ENCODE peak calls at places on chromosomes 5 and 9, in ten cellular contexts. One of them, this sample, is unnamed.

GRCh38 chr5:115888027-115888426 is 46.3 kb downstream of the AP3S1 start:
- DNase-seq in GM12892: no peak
- DNase-seq in ureter: no peak
- DNase-seq in cardiac fibroblast: peak; percentile 59
- DNase-seq in AG04450: no peak
- DNase-seq in C1 segment of cervical spinal cord: no peak
- DNase-seq in stimulated activated CD8-positive, alpha-beta memory T cell treated with anti-CD3 and anti-CD28 coated beads, Interleukin-15, amount 100 ng/mL, for 4 hours: no peak
- DNase-seq in stimulated activated CD4-positive, alpha-beta T cell treated with anti-CD3 and anti-CD28 coated beads, Interleukin-2, amount 100 ng/mL, for 4 hours: no peak
- DNase-seq in GM23338: peak; percentile 21
- DNase-seq in WERI-Rb-1: no peak
- DNase-seq in this sample: no peak

GRCh38 chr9:29958469-29958868 is 2385.2 kb upstream of the C9orf72 start:
- DNase-seq in GM23338: no peak
- DNase-seq in C1 segment of cervical spinal cord: no peak
- DNase-seq in cardiac fibroblast: no peak
- DNase-seq in stimulated activated CD4-positive, alpha-beta T cell treated with anti-CD3 and anti-CD28 coated beads, Interleukin-2, amount 100 ng/mL, for 4 hours: no peak
- DNase-seq in WERI-Rb-1: no peak
- DNase-seq in stimulated activated CD8-positive, alpha-beta memory T cell treated with anti-CD3 and anti-CD28 coated beads, Interleukin-15, amount 100 ng/mL, for 4 hours: no peak
- DNase-seq in ureter: no peak
- DNase-seq in GM12892: no peak
- DNase-seq in AG04450: no peak
- DNase-seq in this sample: no peak

GRCh38 chr5:96758621-96759020 is 49.1 kb downstream of the ERAP1 start:
- DNase-seq in C1 segment of cervical spinal cord: no peak
- DNase-seq in AG04450: no peak
- DNase-seq in stimulated activated CD4-positive, alpha-beta T cell treated with anti-CD3 and anti-CD28 coated beads, Interleukin-2, amount 100 ng/mL, for 4 hours: no peak
- DNase-seq in stimulated activated CD8-positive, alpha-beta memory T cell treated with anti-CD3 and anti-CD28 coated beads, Interleukin-15, amount 100 ng/mL, for 4 hours: no peak
- DNase-seq in GM23338: no peak
- DNase-seq in WERI-Rb-1: no peak
- DNase-seq in GM12892: no peak
- DNase-seq in cardiac fibroblast: peak; percentile 43
- DNase-seq in ureter: no peak
- DNase-seq in this sample: no peak

GRCh38 chr5:131789765-131790164 is 7.1 kb downstream of the FNIP1 start:
- DNase-seq in cardiac fibroblast: no peak
- DNase-seq in WERI-Rb-1: no peak
- DNase-seq in AG04450: no peak
- DNase-seq in ureter: no peak
- DNase-seq in stimulated activated CD4-positive, alpha-beta T cell treated with anti-CD3 and anti-CD28 coated beads, Interleukin-2, amount 100 ng/mL, for 4 hours: no peak
- DNase-seq in GM23338: no peak
- DNase-seq in C1 segment of cervical spinal cord: no peak
- DNase-seq in stimulated activated CD8-positive, alpha-beta memory T cell treated with anti-CD3 and anti-CD28 coated beads, Interleukin-15, amount 100 ng/mL, for 4 hours: no peak
- DNase-seq in GM12892: no peak
- DNase-seq in this sample: no peak

GRCh38 chr5:154967419-154968024 is 26.6 kb downstream of the MRPL22 start:
- DNase-seq in stimulated activated CD4-positive, alpha-beta T cell treated with anti-CD3 and anti-CD28 coated beads, Interleukin-2, amount 100 ng/mL, for 4 hours: no peak
- DNase-seq in GM12892: no peak
- DNase-seq in GM23338: peak; percentile 46
- DNase-seq in AG04450: no peak
- DNase-seq in cardiac fibroblast: peak; percentile 34
- DNase-seq in WERI-Rb-1: peak; percentile 16
- DNase-seq in stimulated activated CD8-positive, alpha-beta memory T cell treated with anti-CD3 and anti-CD28 coated beads, Interleukin-15, amount 100 ng/mL, for 4 hours: no peak
- DNase-seq in C1 segment of cervical spinal cord: no peak
- DNase-seq in ureter: no peak
- DNase-seq in this sample: no peak

GRCh38 chr9:22514866-22515265 is 68.2 kb downstream of the DMRTA1 start:
- DNase-seq in WERI-Rb-1: no peak
- DNase-seq in AG04450: no peak
- DNase-seq in stimulated activated CD8-positive, alpha-beta memory T cell treated with anti-CD3 and anti-CD28 coated beads, Interleukin-15, amount 100 ng/mL, for 4 hours: no peak
- DNase-seq in GM23338: no peak
- DNase-seq in GM12892: no peak
- DNase-seq in stimulated activated CD4-positive, alpha-beta T cell treated with anti-CD3 and anti-CD28 coated beads, Interleukin-2, amount 100 ng/mL, for 4 hours: no peak
- DNase-seq in C1 segment of cervical spinal cord: no peak
- DNase-seq in ureter: no peak
- DNase-seq in cardiac fibroblast: no peak
- DNase-seq in this sample: no peak

GRCh38 chr9:34688329-34689161 is 2.5 kb downstream of the CCL19 start:
- DNase-seq in WERI-Rb-1: no peak
- DNase-seq in cardiac fibroblast: no peak
- DNase-seq in stimulated activated CD8-positive, alpha-beta memory T cell treated with anti-CD3 and anti-CD28 coated beads, Interleukin-15, amount 100 ng/mL, for 4 hours: no peak
- DNase-seq in stimulated activated CD4-positive, alpha-beta T cell treated with anti-CD3 and anti-CD28 coated beads, Interleukin-2, amount 100 ng/mL, for 4 hours: no peak
- DNase-seq in GM23338: no peak
- DNase-seq in GM12892: no peak
- DNase-seq in AG04450: no peak
- DNase-seq in ureter: no peak
- DNase-seq in C1 segment of cervical spinal cord: no peak
- DNase-seq in this sample: no peak

GRCh38 chr5:123261752-123262151 is 161.5 kb downstream of the CEP120 start:
- DNase-seq in GM23338: no peak
- DNase-seq in cardiac fibroblast: peak; percentile 8
- DNase-seq in C1 segment of cervical spinal cord: no peak
- DNase-seq in stimulated activated CD8-positive, alpha-beta memory T cell treated with anti-CD3 and anti-CD28 coated beads, Interleukin-15, amount 100 ng/mL, for 4 hours: no peak
- DNase-seq in GM12892: no peak
- DNase-seq in ureter: no peak
- DNase-seq in WERI-Rb-1: no peak
- DNase-seq in stimulated activated CD4-positive, alpha-beta T cell treated with anti-CD3 and anti-CD28 coated beads, Interleukin-2, amount 100 ng/mL, for 4 hours: no peak
- DNase-seq in AG04450: no peak
- DNase-seq in this sample: no peak

GRCh38 chr5:36880761-36881160 is 4.2 kb downstream of the NIPBL start:
- DNase-seq in cardiac fibroblast: peak; percentile 17
- DNase-seq in C1 segment of cervical spinal cord: no peak
- DNase-seq in AG04450: no peak
- DNase-seq in GM23338: no peak
- DNase-seq in WERI-Rb-1: no peak
- DNase-seq in stimulated activated CD4-positive, alpha-beta T cell treated with anti-CD3 and anti-CD28 coated beads, Interleukin-2, amount 100 ng/mL, for 4 hours: no peak
- DNase-seq in GM12892: no peak
- DNase-seq in stimulated activated CD8-positive, alpha-beta memory T cell treated with anti-CD3 and anti-CD28 coated beads, Interleukin-15, amount 100 ng/mL, for 4 hours: no peak
- DNase-seq in ureter: no peak
- DNase-seq in this sample: no peak

GRCh38 chr9:111412280-111412679 is 71.9 kb downstream of the ECPAS start:
- DNase-seq in GM12892: no peak
- DNase-seq in C1 segment of cervical spinal cord: peak; percentile 23
- DNase-seq in ureter: no peak
- DNase-seq in stimulated activated CD8-positive, alpha-beta memory T cell treated with anti-CD3 and anti-CD28 coated beads, Interleukin-15, amount 100 ng/mL, for 4 hours: no peak
- DNase-seq in stimulated activated CD4-positive, alpha-beta T cell treated with anti-CD3 and anti-CD28 coated beads, Interleukin-2, amount 100 ng/mL, for 4 hours: no peak
- DNase-seq in GM23338: no peak
- DNase-seq in WERI-Rb-1: no peak
- DNase-seq in AG04450: no peak
- DNase-seq in cardiac fibroblast: no peak
- DNase-seq in this sample: peak; percentile 18

GRCh38 chr5:173329370-173330150 is 1.3 kb upstream of the STC2 start:
- DNase-seq in stimulated activated CD8-positive, alpha-beta memory T cell treated with anti-CD3 and anti-CD28 coated beads, Interleukin-15, amount 100 ng/mL, for 4 hours: no peak
- DNase-seq in ureter: no peak
- DNase-seq in stimulated activated CD4-positive, alpha-beta T cell treated with anti-CD3 and anti-CD28 coated beads, Interleukin-2, amount 100 ng/mL, for 4 hours: peak; percentile 9
- DNase-seq in GM12892: peak; percentile 52
- DNase-seq in AG04450: no peak
- DNase-seq in GM23338: peak; percentile 88
- DNase-seq in C1 segment of cervical spinal cord: no peak
- DNase-seq in cardiac fibroblast: no peak
- DNase-seq in WERI-Rb-1: peak; percentile 65
- DNase-seq in this sample: no peak

GRCh38 chr9:83620841-83621636 is 1.9 kb upstream of the IDNK start:
- DNase-seq in GM23338: peak; percentile 85
- DNase-seq in AG04450: no peak
- DNase-seq in stimulated activated CD4-positive, alpha-beta T cell treated with anti-CD3 and anti-CD28 coated beads, Interleukin-2, amount 100 ng/mL, for 4 hours: no peak
- DNase-seq in stimulated activated CD8-positive, alpha-beta memory T cell treated with anti-CD3 and anti-CD28 coated beads, Interleukin-15, amount 100 ng/mL, for 4 hours: no peak
- DNase-seq in WERI-Rb-1: peak; percentile 31
- DNase-seq in C1 segment of cervical spinal cord: peak; percentile 19
- DNase-seq in GM12892: no peak
- DNase-seq in cardiac fibroblast: peak; percentile 65
- DNase-seq in ureter: no peak
- DNase-seq in this sample: no peak

GRCh38 chr5:164012376-164012775 is 507.0 kb downstream of the MAT2B start:
- DNase-seq in cardiac fibroblast: no peak
- DNase-seq in GM12892: no peak
- DNase-seq in AG04450: no peak
- DNase-seq in C1 segment of cervical spinal cord: no peak
- DNase-seq in ureter: no peak
- DNase-seq in GM23338: no peak
- DNase-seq in stimulated activated CD4-positive, alpha-beta T cell treated with anti-CD3 and anti-CD28 coated beads, Interleukin-2, amount 100 ng/mL, for 4 hours: no peak
- DNase-seq in stimulated activated CD8-positive, alpha-beta memory T cell treated with anti-CD3 and anti-CD28 coated beads, Interleukin-15, amount 100 ng/mL, for 4 hours: no peak
- DNase-seq in WERI-Rb-1: no peak
- DNase-seq in this sample: no peak

GRCh38 chr5:45521067-45521466 is 175.1 kb downstream of the HCN1 start:
- DNase-seq in GM23338: peak; percentile 87
- DNase-seq in stimulated activated CD4-positive, alpha-beta T cell treated with anti-CD3 and anti-CD28 coated beads, Interleukin-2, amount 100 ng/mL, for 4 hours: no peak
- DNase-seq in cardiac fibroblast: no peak
- DNase-seq in AG04450: no peak
- DNase-seq in C1 segment of cervical spinal cord: peak; percentile 1
- DNase-seq in stimulated activated CD8-positive, alpha-beta memory T cell treated with anti-CD3 and anti-CD28 coated beads, Interleukin-15, amount 100 ng/mL, for 4 hours: no peak
- DNase-seq in WERI-Rb-1: peak; percentile 64
- DNase-seq in ureter: no peak
- DNase-seq in GM12892: no peak
- DNase-seq in this sample: no peak

GRCh38 chr9:130755377-130756007 is 61.9 kb downstream of the EXOSC2 start:
- DNase-seq in C1 segment of cervical spinal cord: no peak
- DNase-seq in ureter: no peak
- DNase-seq in stimulated activated CD4-positive, alpha-beta T cell treated with anti-CD3 and anti-CD28 coated beads, Interleukin-2, amount 100 ng/mL, for 4 hours: no peak
- DNase-seq in AG04450: no peak
- DNase-seq in GM12892: no peak
- DNase-seq in GM23338: no peak
- DNase-seq in WERI-Rb-1: no peak
- DNase-seq in cardiac fibroblast: no peak
- DNase-seq in stimulated activated CD8-positive, alpha-beta memory T cell treated with anti-CD3 and anti-CD28 coated beads, Interleukin-15, amount 100 ng/mL, for 4 hours: no peak
- DNase-seq in this sample: no peak

GRCh38 chr5:146034127-146034526 is 71.2 kb downstream of the PLAC8L1 start:
- DNase-seq in AG04450: no peak
- DNase-seq in stimulated activated CD8-positive, alpha-beta memory T cell treated with anti-CD3 and anti-CD28 coated beads, Interleukin-15, amount 100 ng/mL, for 4 hours: no peak
- DNase-seq in WERI-Rb-1: no peak
- DNase-seq in GM12892: no peak
- DNase-seq in C1 segment of cervical spinal cord: no peak
- DNase-seq in GM23338: peak; percentile 30
- DNase-seq in cardiac fibroblast: no peak
- DNase-seq in ureter: no peak
- DNase-seq in stimulated activated CD4-positive, alpha-beta T cell treated with anti-CD3 and anti-CD28 coated beads, Interleukin-2, amount 100 ng/mL, for 4 hours: no peak
- DNase-seq in this sample: no peak

GRCh38 chr5:150059623-150060022 is 26.7 kb downstream of the CSF1R start:
- DNase-seq in GM23338: peak; percentile 13
- DNase-seq in cardiac fibroblast: no peak
- DNase-seq in GM12892: no peak
- DNase-seq in ureter: no peak
- DNase-seq in stimulated activated CD4-positive, alpha-beta T cell treated with anti-CD3 and anti-CD28 coated beads, Interleukin-2, amount 100 ng/mL, for 4 hours: no peak
- DNase-seq in stimulated activated CD8-positive, alpha-beta memory T cell treated with anti-CD3 and anti-CD28 coated beads, Interleukin-15, amount 100 ng/mL, for 4 hours: no peak
- DNase-seq in C1 segment of cervical spinal cord: no peak
- DNase-seq in WERI-Rb-1: no peak
- DNase-seq in AG04450: no peak
- DNase-seq in this sample: no peak

GRCh38 chr9:86494644-86495081 is 140.5 kb upstream of the TUT7 start:
- DNase-seq in WERI-Rb-1: no peak
- DNase-seq in ureter: no peak
- DNase-seq in cardiac fibroblast: peak; percentile 89
- DNase-seq in stimulated activated CD4-positive, alpha-beta T cell treated with anti-CD3 and anti-CD28 coated beads, Interleukin-2, amount 100 ng/mL, for 4 hours: no peak
- DNase-seq in AG04450: no peak
- DNase-seq in GM12892: no peak
- DNase-seq in stimulated activated CD8-positive, alpha-beta memory T cell treated with anti-CD3 and anti-CD28 coated beads, Interleukin-15, amount 100 ng/mL, for 4 hours: no peak
- DNase-seq in C1 segment of cervical spinal cord: no peak
- DNase-seq in GM23338: no peak
- DNase-seq in this sample: no peak

GRCh38 chr5:150190503-150190973 is 676 bp downstream of the SLC6A7 start:
- DNase-seq in stimulated activated CD4-positive, alpha-beta T cell treated with anti-CD3 and anti-CD28 coated beads, Interleukin-2, amount 100 ng/mL, for 4 hours: no peak
- DNase-seq in AG04450: no peak
- DNase-seq in stimulated activated CD8-positive, alpha-beta memory T cell treated with anti-CD3 and anti-CD28 coated beads, Interleukin-15, amount 100 ng/mL, for 4 hours: no peak
- DNase-seq in cardiac fibroblast: no peak
- DNase-seq in WERI-Rb-1: no peak
- DNase-seq in C1 segment of cervical spinal cord: no peak
- DNase-seq in ureter: no peak
- DNase-seq in GM12892: no peak
- DNase-seq in GM23338: peak; percentile 43
- DNase-seq in this sample: no peak

GRCh38 chr5:80150731-80151130 is 105.1 kb downstream of the SERINC5 start:
- DNase-seq in stimulated activated CD4-positive, alpha-beta T cell treated with anti-CD3 and anti-CD28 coated beads, Interleukin-2, amount 100 ng/mL, for 4 hours: no peak
- DNase-seq in stimulated activated CD8-positive, alpha-beta memory T cell treated with anti-CD3 and anti-CD28 coated beads, Interleukin-15, amount 100 ng/mL, for 4 hours: no peak
- DNase-seq in ureter: no peak
- DNase-seq in GM23338: no peak
- DNase-seq in cardiac fibroblast: no peak
- DNase-seq in C1 segment of cervical spinal cord: no peak
- DNase-seq in WERI-Rb-1: no peak
- DNase-seq in AG04450: no peak
- DNase-seq in GM12892: no peak
- DNase-seq in this sample: no peak

GRCh38 chr5:125228358-125228757 is 481.9 kb upstream of the ZNF608 start:
- DNase-seq in stimulated activated CD8-positive, alpha-beta memory T cell treated with anti-CD3 and anti-CD28 coated beads, Interleukin-15, amount 100 ng/mL, for 4 hours: no peak
- DNase-seq in stimulated activated CD4-positive, alpha-beta T cell treated with anti-CD3 and anti-CD28 coated beads, Interleukin-2, amount 100 ng/mL, for 4 hours: no peak
- DNase-seq in cardiac fibroblast: no peak
- DNase-seq in WERI-Rb-1: no peak
- DNase-seq in AG04450: no peak
- DNase-seq in GM12892: no peak
- DNase-seq in GM23338: no peak
- DNase-seq in C1 segment of cervical spinal cord: no peak
- DNase-seq in ureter: no peak
- DNase-seq in this sample: no peak

GRCh38 chr5:53963958-53964357 is 346.4 kb downstream of the ARL15 start:
- DNase-seq in WERI-Rb-1: no peak
- DNase-seq in stimulated activated CD8-positive, alpha-beta memory T cell treated with anti-CD3 and anti-CD28 coated beads, Interleukin-15, amount 100 ng/mL, for 4 hours: no peak
- DNase-seq in ureter: no peak
- DNase-seq in GM23338: peak; percentile 21
- DNase-seq in AG04450: no peak
- DNase-seq in GM12892: no peak
- DNase-seq in cardiac fibroblast: no peak
- DNase-seq in C1 segment of cervical spinal cord: no peak
- DNase-seq in stimulated activated CD4-positive, alpha-beta T cell treated with anti-CD3 and anti-CD28 coated beads, Interleukin-2, amount 100 ng/mL, for 4 hours: no peak
- DNase-seq in this sample: no peak

GRCh38 chr9:107465467-107466451 is 23.8 kb downstream of the KLF4 start:
- DNase-seq in GM23338: peak; percentile 85
- DNase-seq in stimulated activated CD8-positive, alpha-beta memory T cell treated with anti-CD3 and anti-CD28 coated beads, Interleukin-15, amount 100 ng/mL, for 4 hours: no peak
- DNase-seq in WERI-Rb-1: peak; percentile 58
- DNase-seq in GM12892: peak; percentile 53
- DNase-seq in AG04450: no peak
- DNase-seq in ureter: peak; percentile 58
- DNase-seq in stimulated activated CD4-positive, alpha-beta T cell treated with anti-CD3 and anti-CD28 coated beads, Interleukin-2, amount 100 ng/mL, for 4 hours: no peak
- DNase-seq in C1 segment of cervical spinal cord: peak; percentile 32
- DNase-seq in cardiac fibroblast: peak; percentile 61
- DNase-seq in this sample: peak; percentile 16

GRCh38 chr9:76181020-76181641 is 213.1 kb downstream of the RFK start:
- DNase-seq in cardiac fibroblast: peak; percentile 63
- DNase-seq in stimulated activated CD8-positive, alpha-beta memory T cell treated with anti-CD3 and anti-CD28 coated beads, Interleukin-15, amount 100 ng/mL, for 4 hours: no peak
- DNase-seq in C1 segment of cervical spinal cord: no peak
- DNase-seq in stimulated activated CD4-positive, alpha-beta T cell treated with anti-CD3 and anti-CD28 coated beads, Interleukin-2, amount 100 ng/mL, for 4 hours: no peak
- DNase-seq in GM23338: no peak
- DNase-seq in ureter: no peak
- DNase-seq in AG04450: no peak
- DNase-seq in WERI-Rb-1: no peak
- DNase-seq in GM12892: no peak
- DNase-seq in this sample: no peak

GRCh38 chr5:180553530-180553929 is 37.8 kb downstream of the SCGB3A1 start:
- DNase-seq in stimulated activated CD4-positive, alpha-beta T cell treated with anti-CD3 and anti-CD28 coated beads, Interleukin-2, amount 100 ng/mL, for 4 hours: no peak
- DNase-seq in ureter: no peak
- DNase-seq in stimulated activated CD8-positive, alpha-beta memory T cell treated with anti-CD3 and anti-CD28 coated beads, Interleukin-15, amount 100 ng/mL, for 4 hours: no peak
- DNase-seq in WERI-Rb-1: no peak
- DNase-seq in AG04450: no peak
- DNase-seq in GM12892: no peak
- DNase-seq in cardiac fibroblast: no peak
- DNase-seq in GM23338: no peak
- DNase-seq in C1 segment of cervical spinal cord: no peak
- DNase-seq in this sample: no peak

GRCh38 chr9:124215956-124216355 is 41.8 kb upstream of the NEK6 start:
- DNase-seq in AG04450: no peak
- DNase-seq in C1 segment of cervical spinal cord: no peak
- DNase-seq in WERI-Rb-1: no peak
- DNase-seq in cardiac fibroblast: no peak
- DNase-seq in ureter: no peak
- DNase-seq in stimulated activated CD4-positive, alpha-beta T cell treated with anti-CD3 and anti-CD28 coated beads, Interleukin-2, amount 100 ng/mL, for 4 hours: no peak
- DNase-seq in GM12892: no peak
- DNase-seq in GM23338: no peak
- DNase-seq in stimulated activated CD8-positive, alpha-beta memory T cell treated with anti-CD3 and anti-CD28 coated beads, Interleukin-15, amount 100 ng/mL, for 4 hours: no peak
- DNase-seq in this sample: no peak

GRCh38 chr5:103511554-103511885 is 51.1 kb downstream of the NUDT12 start:
- DNase-seq in stimulated activated CD8-positive, alpha-beta memory T cell treated with anti-CD3 and anti-CD28 coated beads, Interleukin-15, amount 100 ng/mL, for 4 hours: no peak
- DNase-seq in C1 segment of cervical spinal cord: no peak
- DNase-seq in ureter: no peak
- DNase-seq in GM23338: no peak
- DNase-seq in GM12892: no peak
- DNase-seq in stimulated activated CD4-positive, alpha-beta T cell treated with anti-CD3 and anti-CD28 coated beads, Interleukin-2, amount 100 ng/mL, for 4 hours: no peak
- DNase-seq in WERI-Rb-1: no peak
- DNase-seq in cardiac fibroblast: peak; percentile 86
- DNase-seq in AG04450: no peak
- DNase-seq in this sample: no peak

GRCh38 chr5:160254706-160255105 is 25.4 kb downstream of the FABP6 start:
- DNase-seq in ureter: no peak
- DNase-seq in GM12892: no peak
- DNase-seq in cardiac fibroblast: no peak
- DNase-seq in GM23338: no peak
- DNase-seq in WERI-Rb-1: peak; percentile 79
- DNase-seq in C1 segment of cervical spinal cord: no peak
- DNase-seq in stimulated activated CD8-positive, alpha-beta memory T cell treated with anti-CD3 and anti-CD28 coated beads, Interleukin-15, amount 100 ng/mL, for 4 hours: no peak
- DNase-seq in stimulated activated CD4-positive, alpha-beta T cell treated with anti-CD3 and anti-CD28 coated beads, Interleukin-2, amount 100 ng/mL, for 4 hours: no peak
- DNase-seq in AG04450: no peak
- DNase-seq in this sample: no peak